ENCODE peak calls at places on chromosomes 6 and 20, in five cellular contexts. H is A172, T is AG10803, S is ACHN, Y is RPMI7951. M is an unnamed sample.
A peak's percentile ranks its signal among the peaks of the same experiment; 100 is the strongest.

GRCh38 chr20:35171753-35172433 is at the start of gene PROCR:
- DNase-seq in H (peak; percentile 99), T (peak; percentile 87), S (peak; percentile 96), Y (peak; percentile 97), M (peak; percentile 96)

GRCh38 chr6:150924808-150925654 is 59.5 kb downstream of the MTHFD1L start:
- DNase-seq in H (no peak), T (peak; percentile 83), S (no peak), Y (no peak), M (no peak)

GRCh38 chr6:75930954-75931689 is 141.3 kb downstream of the IMPG1 start:
- DNase-seq in H (no peak), T (peak; percentile 61), S (no peak), Y (no peak), M (no peak)

GRCh38 chr6:157133856-157134255 is 189.5 kb downstream of the TMEM242 start:
- DNase-seq in H (peak; percentile 15), T (no peak), S (no peak), Y (no peak), M (no peak)

GRCh38 chr6:156347251-156348049 is 429.7 kb upstream of the ARID1B start:
- DNase-seq in H (no peak), T (no peak), S (no peak), Y (no peak), M (no peak)

GRCh38 chr6:114284281-114284680 is 58.5 kb downstream of the HS3ST5 start:
- DNase-seq in H (peak; percentile 2), T (peak; percentile 1), S (no peak), Y (no peak), M (no peak)

GRCh38 chr20:15951711-15952110 is 621.5 kb downstream of the KIF16B start:
- DNase-seq in H (peak; percentile 30), T (no peak), S (no peak), Y (no peak), M (no peak)

GRCh38 chr6:27591660-27592059 is 118.8 kb upstream of the ZNF184 start:
- DNase-seq in H (peak; percentile 80), T (no peak), S (peak; percentile 56), Y (peak; percentile 54), M (peak; percentile 63)

GRCh38 chr6:170152989-170153388 is 137.9 kb downstream of the DLL1 start:
- DNase-seq in H (peak; percentile 77), T (no peak), S (peak; percentile 59), Y (peak; percentile 71), M (peak; percentile 10)

GRCh38 chr6:111113731-111114438 is 26.6 kb downstream of the SLC16A10 start:
- DNase-seq in H (peak; percentile 41), T (peak; percentile 34), S (no peak), Y (peak; percentile 58), M (no peak)